ENCODE peak calls at places on chromosome 22, in four cellular contexts. M, E, T and P are unnamed samples.

GRCh38 chr22:36739185-36739584 is 35.6 kb upstream of the CACNG2 start:
- DNase-seq in M (peak), E (no peak), T (no peak), P (no peak)

GRCh38 chr22:47474464-47474863 is 712.0 kb downstream of the TBC1D22A start:
- DNase-seq in M (no peak), E (no peak), T (no peak), P (no peak)

GRCh38 chr22:20130739-20131592 is 638 bp upstream of the ZDHHC8 start:
- DNase-seq in M (peak), E (peak), T (peak), P (peak)

GRCh38 chr22:37457093-37457893 is 28.9 kb downstream of the MFNG start:
- DNase-seq in M (peak), E (peak), T (peak), P (peak)

GRCh38 chr22:33073989-33074391 is 15.8 kb upstream of the SYN3 start:
- DNase-seq in M (no peak), E (no peak), T (no peak), P (no peak)

GRCh38 chr22:38872831-38873248 is 824 bp upstream of the CBX6 start:
- DNase-seq in M (peak), E (peak), T (peak), P (peak)

GRCh38 chr22:39206491-39206890 is 38.3 kb downstream of the PDGFB start:
- DNase-seq in M (no peak), E (no peak), T (no peak), P (no peak)

GRCh38 chr22:19900707-19901436 is 40.7 kb upstream of the COMT start:
- DNase-seq in M (no peak), E (no peak), T (no peak), P (no peak)

GRCh38 chr22:27820896-27821866 is 19.6 kb upstream of the MN1 start:
- DNase-seq in M (no peak), E (no peak), T (no peak), P (no peak)
- TF ChIP-seq CTCF in M (no peak), E (no peak), T (no peak), P (no peak)

DNA sequence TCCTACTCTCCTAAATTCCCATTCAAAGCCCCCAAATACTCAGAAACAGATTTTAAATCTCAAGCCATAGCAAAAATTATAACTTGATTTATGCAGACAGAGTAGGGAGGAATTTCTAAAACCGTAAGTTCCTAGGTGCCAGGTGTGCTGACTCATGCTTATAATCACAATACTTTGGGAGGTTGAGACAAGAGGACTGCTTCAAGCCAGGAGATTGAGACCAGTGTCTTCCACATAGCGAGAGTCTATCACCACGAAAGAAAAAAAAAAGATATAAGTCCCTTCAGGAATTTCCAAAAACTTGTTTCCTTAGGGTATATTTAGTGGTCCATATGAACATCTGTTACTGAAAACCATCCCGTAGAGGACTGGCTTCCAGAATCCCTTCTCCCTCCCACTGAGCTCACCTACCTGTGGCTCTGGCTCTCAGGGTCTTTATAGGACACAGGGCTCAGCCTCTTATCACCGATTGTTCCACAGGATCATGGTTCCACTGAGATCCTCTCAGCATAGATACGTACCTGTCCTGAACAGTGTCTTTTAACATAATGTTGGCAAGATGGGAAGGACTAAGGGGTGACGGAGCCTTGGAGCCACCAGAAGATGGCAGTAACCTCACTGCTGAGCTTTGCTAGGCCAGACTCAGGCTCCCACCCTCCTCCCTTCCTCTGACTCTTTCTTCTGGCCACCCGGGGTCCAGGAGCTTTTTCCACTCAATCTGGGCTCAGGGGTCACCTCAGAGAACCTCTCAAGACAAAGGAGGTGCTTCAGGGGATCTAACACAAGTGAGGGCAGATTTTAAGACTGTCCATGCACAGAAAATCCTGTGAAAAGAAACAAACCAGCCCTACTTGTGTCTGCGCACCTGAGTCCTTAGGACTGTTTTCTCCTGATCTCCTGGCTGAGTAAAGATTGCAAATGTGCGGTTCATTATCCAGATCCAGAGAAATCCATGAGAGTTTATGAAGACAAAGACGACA is 117.5 kb upstream of the TOP3B start:
- DNase-seq in M (no peak), E (no peak), T (no peak), P (no peak)
- TF ChIP-seq CTCF in M (peak), E (no peak), T (no peak), P (no peak)

GRCh38 chr22:43888740-43889139 is 3.1 kb downstream of the PNPLA5 start:
- DNase-seq in M (no peak), E (no peak), T (no peak), P (no peak)

GRCh38 chr22:43891360-43892182 is at the start of gene PNPLA5:
- DNase-seq in M (no peak), E (no peak), T (peak), P (peak)

GRCh38 chr22:43887391-43887790 is 4.4 kb downstream of the PNPLA5 start:
- DNase-seq in M (no peak), E (no peak), T (no peak), P (no peak)

GRCh38 chr22:43890901-43891331 is 897 bp downstream of the PNPLA5 start:
- DNase-seq in M (no peak), E (no peak), T (no peak), P (no peak)

GRCh38 chr22:43889366-43890253 is 2.2 kb downstream of the PNPLA5 start:
- DNase-seq in M (no peak), E (no peak), T (no peak), P (no peak)
- TF ChIP-seq CTCF in M (no peak), E (no peak), T (no peak), P (no peak)

GRCh38 chr22:21564411-21564810 is 3.1 kb upstream of the UBE2L3 start:
- DNase-seq in M (no peak), E (no peak), T (no peak), P (no peak)
- TF ChIP-seq CTCF in M (no peak), E (no peak), T (no peak), P (no peak)

DNA sequence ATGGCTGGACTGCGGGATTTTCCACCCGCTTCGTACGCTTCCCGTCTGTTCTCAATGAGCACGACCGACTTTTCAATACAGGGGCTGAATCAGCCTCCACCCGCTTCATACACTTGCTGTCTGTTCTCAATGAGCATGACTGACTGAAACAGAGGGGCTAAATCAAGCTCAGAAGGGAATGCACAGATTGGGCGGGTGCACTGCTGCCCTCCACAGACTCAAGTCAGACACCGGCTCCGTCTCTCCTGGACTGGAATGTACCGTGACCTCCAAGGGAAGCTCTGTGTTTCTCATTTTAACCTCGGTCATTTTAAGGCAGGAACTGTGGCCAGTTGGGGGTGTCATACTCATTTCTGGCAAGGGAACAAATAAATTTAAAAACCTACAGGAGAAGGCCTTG is 48.4 kb downstream of the BRD1 start:
- DNase-seq in M (no peak), E (peak), T (no peak), P (no peak)
- TF ChIP-seq CTCF in M (no peak), E (no peak), T (no peak), P (no peak)

GRCh38 chr22:23239429-23239828 is 59.1 kb downstream of the BCR start:
- DNase-seq in M (no peak), E (no peak), T (no peak), P (no peak)

GRCh38 chr22:23238707-23239106 is 58.4 kb downstream of the BCR start:
- DNase-seq in M (no peak), E (no peak), T (no peak), P (no peak)

GRCh38 chr22:23242473-23243001 is 62.2 kb downstream of the BCR start:
- DNase-seq in M (no peak), E (peak), T (peak), P (no peak)

GRCh38 chr22:23241562-23242472 is 61.5 kb downstream of the BCR start:
- DNase-seq in M (no peak), E (no peak), T (no peak), P (no peak)

GRCh38 chr22:23240639-23241389 is 60.5 kb downstream of the BCR start:
- DNase-seq in M (no peak), E (no peak), T (no peak), P (no peak)
- TF ChIP-seq CTCF in M (peak), E (no peak), T (no peak), P (no peak)

GRCh38 chr22:24147666-24148065 is 33.6 kb upstream of the SUSD2 start:
- DNase-seq in M (no peak), E (no peak), T (no peak), P (no peak)

GRCh38 chr22:24146791-24147353 is 34.4 kb upstream of the SUSD2 start:
- DNase-seq in M (no peak), E (peak), T (no peak), P (no peak)

GRCh38 chr22:24144471-24145115 is 36.7 kb upstream of the SUSD2 start:
- DNase-seq in M (no peak), E (no peak), T (no peak), P (no peak)

GRCh38 chr22:24145446-24146189 is 35.7 kb upstream of the SUSD2 start:
- DNase-seq in M (no peak), E (peak), T (no peak), P (no peak)

DNA sequence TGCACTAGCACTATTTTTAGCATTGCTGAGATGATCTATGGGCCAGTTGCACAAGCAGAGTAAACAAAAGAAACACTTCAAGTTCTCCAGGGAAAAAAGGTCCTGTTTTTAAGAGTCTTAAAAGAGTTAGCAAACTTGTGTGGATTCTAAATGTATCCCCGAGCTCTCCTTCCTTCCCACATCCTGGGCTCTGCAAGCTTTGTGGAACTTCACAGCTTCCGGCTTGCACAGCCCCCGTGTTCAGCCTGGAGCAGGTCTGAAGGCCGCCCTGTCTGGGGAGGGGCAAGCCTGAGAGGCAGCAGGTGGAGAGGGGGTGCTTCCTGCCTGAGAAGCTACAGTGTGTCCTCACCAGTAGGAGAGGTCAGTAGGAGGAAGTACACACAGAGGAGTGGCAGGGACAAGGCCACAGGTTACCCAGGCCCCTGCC is 35.1 kb upstream of the SUSD2 start:
- DNase-seq in M (no peak), E (peak), T (peak), P (no peak)
- TF ChIP-seq CTCF in M (peak), E (no peak), T (no peak), P (no peak)

GRCh38 chr22:31496007-31496734 is at the start of gene SFI1:
- DNase-seq in M (peak), E (peak), T (peak), P (peak)
- TF ChIP-seq CTCF in M (peak), E (peak), T (no peak), P (peak)

DNA sequence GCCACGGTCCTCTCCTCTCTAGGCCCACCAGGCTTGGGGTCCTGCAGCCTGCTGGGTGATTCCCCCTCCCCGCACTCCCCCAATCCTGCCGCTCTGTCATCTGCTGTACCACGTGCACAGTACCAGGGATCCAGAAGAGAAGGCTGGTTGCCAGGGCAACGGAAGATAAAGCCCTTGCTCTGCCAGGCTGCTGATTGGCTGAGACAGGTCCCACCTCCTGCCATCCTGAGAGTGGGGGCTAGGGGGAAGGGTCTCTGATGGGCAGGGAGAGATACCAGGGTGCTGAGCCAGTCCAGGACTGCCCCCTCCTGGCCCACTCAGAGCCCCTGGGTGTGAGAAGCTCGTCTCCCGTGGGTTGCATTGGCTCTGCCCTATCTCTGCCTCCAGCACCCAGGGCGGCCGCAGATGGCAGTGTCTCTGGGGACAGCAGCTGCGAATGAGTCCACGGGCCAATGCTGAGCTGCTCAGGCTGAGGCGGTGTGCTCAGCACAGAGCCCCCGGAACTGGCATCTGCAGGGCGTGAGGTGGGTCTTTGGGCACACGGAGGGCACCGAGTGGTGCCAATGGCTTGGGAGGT is at the start of gene SMIM45:
- DNase-seq in M (no peak), E (no peak), T (no peak), P (peak)
- TF ChIP-seq CTCF in M (no peak), E (no peak), T (no peak), P (no peak)